ENCODE peak calls at places on chromosomes 4 and X, in eight cellular contexts. J is GM23338; G is A172; Z is GM03348; K is HT1080; A is fibroblast of lung; B is T-cell; S is activated CD4-positive, alpha-beta T cell treated with anti-CD3 and anti-CD28 coated beads for 48 hours. C is an unnamed sample.

GRCh38 chr4:38204317-38205060 is 244.3 kb downstream of the PTTG2 start:
- DNase-seq in J (no peak), G (no peak), Z (no peak), K (no peak), A (no peak), B (no peak), S (no peak), C (no peak)

GRCh38 chr4:139728840-139729239 is 63.2 kb downstream of the MGST2 start:
- DNase-seq in J (no peak), G (no peak), Z (no peak), K (no peak), A (no peak), B (no peak), S (no peak), C (no peak)

GRCh38 chrX:29090811-29091210 is 503.6 kb downstream of the IL1RAPL1 start:
- DNase-seq in J (peak), G (peak), Z (peak), K (peak), A (peak), B (no peak), S (no peak), C (peak)

GRCh38 chr4:162061214-162061613 is 102.6 kb downstream of the FSTL5 start:
- DNase-seq in J (peak), G (peak), Z (no peak), K (peak), A (peak), B (no peak), S (no peak), C (peak)

GRCh38 chrX:63930140-63930539 is 145.1 kb upstream of the ARHGEF9 start:
- DNase-seq in J (peak), G (no peak), Z (peak), K (peak), A (no peak), B (no peak), S (no peak), C (peak)

GRCh38 chrX:54063361-54063760 is 19.1 kb upstream of the PHF8 start:
- DNase-seq in J (no peak), G (peak), Z (no peak), K (no peak), A (peak), B (no peak), S (no peak), C (no peak)

GRCh38 chrX:30935985-30936384 is 46.9 kb upstream of the TAB3 start:
- DNase-seq in J (peak), G (peak), Z (peak), K (peak), A (peak), B (no peak), S (no peak), C (peak)

GRCh38 chr4:78951862-78952472 is 12.7 kb upstream of the PAQR3 start:
- DNase-seq in J (peak), G (peak), Z (peak), K (peak), A (peak), B (no peak), S (peak), C (peak)

GRCh38 chrX:46574941-46575381 is 1.4 kb downstream of the CHST7 start:
- DNase-seq in J (peak), G (no peak), Z (no peak), K (no peak), A (peak), B (peak), S (peak), C (peak)

GRCh38 chrX:68387786-68388185 is 45.5 kb downstream of the OPHN1 start:
- DNase-seq in J (no peak), G (no peak), Z (peak), K (no peak), A (peak), B (no peak), S (no peak), C (no peak)

GRCh38 chr4:181959121-181959520 is 284.1 kb upstream of the TENM3 start:
- DNase-seq in J (no peak), G (peak), Z (peak), K (peak), A (peak), B (no peak), S (no peak), C (peak)

GRCh38 chrX:18879144-18879543 is 104.8 kb downstream of the PHKA2 start:
- DNase-seq in J (no peak), G (no peak), Z (no peak), K (no peak), A (no peak), B (no peak), S (no peak), C (no peak)

GRCh38 chrX:115560211-115560977 is 580 bp upstream of the PLS3 start:
- DNase-seq in J (no peak), G (peak), Z (no peak), K (peak), A (peak), B (no peak), S (no peak), C (peak)

GRCh38 chr4:153232768-153233167 is 28.5 kb downstream of the TRIM2 start:
- DNase-seq in J (peak), G (peak), Z (no peak), K (peak), A (no peak), B (no peak), S (no peak), C (peak)

GRCh38 chr4:6200922-6201362 is 593 bp upstream of the JAKMIP1 start:
- DNase-seq in J (no peak), G (no peak), Z (no peak), K (no peak), A (no peak), B (no peak), S (no peak), C (no peak)

GRCh38 chrX:154714925-154715324 is 36.0 kb downstream of the GAB3 start:
- DNase-seq in J (peak), G (peak), Z (peak), K (peak), A (no peak), B (peak), S (peak), C (peak)

GRCh38 chr4:144820706-144821105 is 174.8 kb downstream of the HHIP start:
- DNase-seq in J (no peak), G (peak), Z (peak), K (no peak), A (peak), B (no peak), S (no peak), C (peak)

GRCh38 chr4:1465173-1466033 is 59.2 kb upstream of the NKX1-1 start:
- DNase-seq in J (no peak), G (no peak), Z (no peak), K (no peak), A (no peak), B (no peak), S (no peak), C (no peak)

GRCh38 chrX:58025979-58026378 is 115.7 kb upstream of the ZXDA start:
- DNase-seq in J (peak), G (peak), Z (peak), K (peak), A (peak), B (peak), S (peak), C (no peak)

GRCh38 chr4:183808102-183808466 is 97.0 kb upstream of the STOX2 start:
- DNase-seq in J (peak), G (no peak), Z (no peak), K (no peak), A (no peak), B (no peak), S (no peak), C (peak)

GRCh38 chr4:95761441-95761840 is 78.5 kb upstream of the PDHA2 start:
- DNase-seq in J (no peak), G (peak), Z (no peak), K (peak), A (peak), B (no peak), S (no peak), C (no peak)

GRCh38 chrX:120512627-120513026 is 43.5 kb upstream of the LAMP2 start:
- DNase-seq in J (no peak), G (no peak), Z (no peak), K (no peak), A (no peak), B (no peak), S (no peak), C (no peak)

GRCh38 chrX:63434206-63434605 is 83.1 kb upstream of the SPIN4 start:
- DNase-seq in J (no peak), G (no peak), Z (no peak), K (no peak), A (no peak), B (no peak), S (no peak), C (no peak)

GRCh38 chrX:66022742-66023725 is 16.8 kb downstream of the VSIG4 start:
- DNase-seq in J (peak), G (no peak), Z (no peak), K (peak), A (no peak), B (no peak), S (no peak), C (no peak)

GRCh38 chr4:16377887-16378286 is 151.6 kb upstream of the TAPT1 start:
- DNase-seq in J (peak), G (no peak), Z (no peak), K (no peak), A (no peak), B (no peak), S (no peak), C (peak)

GRCh38 chr4:147362868-147363440 is 117.9 kb upstream of the EDNRA start:
- DNase-seq in J (no peak), G (no peak), Z (peak), K (no peak), A (peak), B (no peak), S (no peak), C (peak)

GRCh38 chrX:13369541-13370140 is 49.8 kb upstream of the ATXN3L start:
- DNase-seq in J (no peak), G (no peak), Z (no peak), K (no peak), A (no peak), B (no peak), S (no peak), C (no peak)

GRCh38 chrX:21973321-21974010 is 33.0 kb downstream of the SMS start:
- DNase-seq in J (no peak), G (no peak), Z (no peak), K (no peak), A (no peak), B (no peak), S (no peak), C (no peak)

GRCh38 chrX:49915352-49916222 is 6.8 kb upstream of the CLCN5 start:
- DNase-seq in J (peak), G (peak), Z (peak), K (peak), A (peak), B (peak), S (peak), C (peak)

GRCh38 chr4:5143306-5143861 is 92.1 kb downstream of the STK32B start:
- DNase-seq in J (no peak), G (no peak), Z (no peak), K (no peak), A (no peak), B (no peak), S (no peak), C (no peak)

GRCh38 chr4:132001542-132001941 is 1147.6 kb upstream of the PCDH10 start:
- DNase-seq in J (no peak), G (peak), Z (no peak), K (peak), A (peak), B (no peak), S (no peak), C (no peak)

GRCh38 chr4:38177035-38177791 is 217.0 kb downstream of the PTTG2 start:
- DNase-seq in J (no peak), G (no peak), Z (peak), K (no peak), A (peak), B (peak), S (peak), C (no peak)

GRCh38 chrX:13092455-13092941 is 48.1 kb upstream of the FAM9C start:
- DNase-seq in J (no peak), G (no peak), Z (no peak), K (no peak), A (no peak), B (peak), S (peak), C (no peak)

GRCh38 chr4:132564920-132565319 is 584.2 kb upstream of the PCDH10 start:
- DNase-seq in J (peak), G (no peak), Z (no peak), K (no peak), A (no peak), B (no peak), S (no peak), C (peak)

GRCh38 chrX:38987135-38987780 is 186.0 kb downstream of the MID1IP1 start:
- DNase-seq in J (no peak), G (no peak), Z (no peak), K (no peak), A (peak), B (no peak), S (no peak), C (peak)

GRCh38 chr4:73776363-73776762 is 36.0 kb downstream of the CXCL8 start:
- DNase-seq in J (no peak), G (peak), Z (peak), K (peak), A (peak), B (no peak), S (no peak), C (peak)

GRCh38 chr4:139734201-139734874 is 68.7 kb downstream of the MGST2 start:
- DNase-seq in J (no peak), G (no peak), Z (peak), K (no peak), A (peak), B (no peak), S (no peak), C (peak)

GRCh38 chrX:22629105-22629725 is 356.5 kb downstream of the CBLL2 start:
- DNase-seq in J (no peak), G (peak), Z (peak), K (peak), A (peak), B (no peak), S (no peak), C (no peak)

GRCh38 chr4:10565166-10565780 is 108.0 kb upstream of the ZNF518B start:
- DNase-seq in J (no peak), G (no peak), Z (no peak), K (no peak), A (no peak), B (no peak), S (no peak), C (no peak)

C was measured in left kidney.